ENCODE peak calls at places on chromosomes 13 and 19, in six cellular contexts. One of them, this sample, is unnamed.

GRCh38 chr13:111947026-111947810 is 119.7 kb upstream of the SOX1 start:
- DNase-seq in GM12892: no peak
- DNase-seq in esophagus muscularis mucosa: no peak
- DNase-seq in sigmoid colon: no peak
- DNase-seq in HCT116: no peak
- DNase-seq in stomach: peak
- DNase-seq in this sample: no peak

GRCh38 chr13:98482476-98483444 is 94.1 kb downstream of the STK24 start:
- DNase-seq in GM12892: no peak
- DNase-seq in esophagus muscularis mucosa: no peak
- DNase-seq in sigmoid colon: peak
- DNase-seq in HCT116: no peak
- DNase-seq in stomach: peak
- DNase-seq in this sample: no peak

GRCh38 chr13:68970532-68970931 is 1137.1 kb upstream of the ATXN8OS start:
- DNase-seq in GM12892: no peak
- DNase-seq in esophagus muscularis mucosa: no peak
- DNase-seq in sigmoid colon: no peak
- DNase-seq in HCT116: no peak
- DNase-seq in stomach: no peak
- DNase-seq in this sample: no peak

GRCh38 chr13:114035583-114036501 is 62.0 kb upstream of the C13orf46 start:
- DNase-seq in GM12892: no peak
- DNase-seq in esophagus muscularis mucosa: no peak
- DNase-seq in sigmoid colon: no peak
- DNase-seq in HCT116: no peak
- DNase-seq in stomach: no peak
- DNase-seq in this sample: no peak

GRCh38 chr13:59533561-59534337 is 630.0 kb downstream of the DIAPH3 start:
- DNase-seq in GM12892: no peak
- DNase-seq in esophagus muscularis mucosa: no peak
- DNase-seq in sigmoid colon: no peak
- DNase-seq in HCT116: no peak
- DNase-seq in stomach: no peak
- DNase-seq in this sample: no peak

GRCh38 chr19:30173593-30174356 is 198.4 kb upstream of the ZNF536 start:
- DNase-seq in GM12892: no peak
- DNase-seq in esophagus muscularis mucosa: no peak
- DNase-seq in sigmoid colon: no peak
- DNase-seq in HCT116: no peak
- DNase-seq in stomach: no peak
- DNase-seq in this sample: no peak

GRCh38 chr13:110185696-110186095 is 121.3 kb downstream of the COL4A1 start:
- DNase-seq in GM12892: no peak
- DNase-seq in esophagus muscularis mucosa: no peak
- DNase-seq in sigmoid colon: peak
- DNase-seq in HCT116: no peak
- DNase-seq in stomach: no peak
- DNase-seq in this sample: no peak

GRCh38 chr19:737591-738093 is 13.3 kb upstream of the MISP start:
- DNase-seq in GM12892: peak
- DNase-seq in esophagus muscularis mucosa: no peak
- DNase-seq in sigmoid colon: peak
- DNase-seq in HCT116: no peak
- DNase-seq in stomach: peak
- DNase-seq in this sample: no peak

GRCh38 chr19:16527971-16528521 is 14.2 kb downstream of the CHERP start:
- DNase-seq in GM12892: no peak
- DNase-seq in esophagus muscularis mucosa: no peak
- DNase-seq in sigmoid colon: no peak
- DNase-seq in HCT116: no peak
- DNase-seq in stomach: peak
- DNase-seq in this sample: no peak

GRCh38 chr13:37141011-37141410 is 35.5 kb upstream of the CSNK1A1L start:
- DNase-seq in GM12892: no peak
- DNase-seq in esophagus muscularis mucosa: no peak
- DNase-seq in sigmoid colon: no peak
- DNase-seq in HCT116: no peak
- DNase-seq in stomach: no peak
- DNase-seq in this sample: no peak

GRCh38 chr13:72126424-72126823 is 259.4 kb upstream of the DACH1 start:
- DNase-seq in GM12892: no peak
- DNase-seq in esophagus muscularis mucosa: no peak
- DNase-seq in sigmoid colon: no peak
- DNase-seq in HCT116: no peak
- DNase-seq in stomach: no peak
- DNase-seq in this sample: no peak

GRCh38 chr19:38155453-38155852 is 68.6 kb downstream of the DPF1 start:
- DNase-seq in GM12892: no peak
- DNase-seq in esophagus muscularis mucosa: no peak
- DNase-seq in sigmoid colon: no peak
- DNase-seq in HCT116: no peak
- DNase-seq in stomach: no peak
- DNase-seq in this sample: no peak

DNA sequence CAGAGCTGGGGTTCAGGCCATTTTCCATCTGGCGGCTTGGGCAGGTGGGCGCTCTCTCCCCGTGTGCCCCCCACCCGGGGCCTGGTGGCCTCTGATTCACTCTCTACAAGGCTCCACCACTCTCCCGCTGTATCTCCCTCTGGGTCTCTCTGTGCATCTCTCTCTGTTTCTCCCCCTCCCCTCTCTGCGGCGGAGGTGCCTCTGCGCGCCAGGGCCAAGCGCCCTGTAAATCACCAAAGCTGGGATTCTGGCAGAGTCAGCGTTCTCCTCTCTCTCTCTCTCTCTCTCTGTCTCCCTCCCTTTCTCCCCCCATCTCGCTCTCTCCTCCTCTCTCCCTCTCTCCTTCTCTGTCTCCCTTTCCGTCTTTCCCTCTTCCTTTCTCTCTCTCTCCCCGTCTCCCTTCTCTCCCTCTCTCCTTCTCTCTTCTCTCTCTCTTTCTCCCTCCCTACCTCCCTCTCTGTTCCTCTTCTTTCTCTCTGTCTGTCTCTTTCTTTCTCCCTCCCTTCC is 3.9 kb downstream of the NFIC start:
- DNase-seq in GM12892: no peak
- DNase-seq in esophagus muscularis mucosa: no peak
- DNase-seq in sigmoid colon: peak
- DNase-seq in HCT116: no peak
- DNase-seq in stomach: no peak
- DNase-seq in this sample: no peak
- TF ChIP-seq POLR2AphosphoS5 in GM12892: no peak
- TF ChIP-seq POLR2AphosphoS5 in esophagus muscularis mucosa: no peak
- TF ChIP-seq POLR2AphosphoS5 in sigmoid colon: peak
- TF ChIP-seq POLR2AphosphoS5 in HCT116: no peak
- TF ChIP-seq POLR2AphosphoS5 in stomach: no peak
- TF ChIP-seq POLR2AphosphoS5 in this sample: no peak

GRCh38 chr19:12092065-12092867 is 27.7 kb downstream of the ZNF844 start:
- DNase-seq in GM12892: peak
- DNase-seq in esophagus muscularis mucosa: peak
- DNase-seq in sigmoid colon: peak
- DNase-seq in HCT116: no peak
- DNase-seq in stomach: peak
- DNase-seq in this sample: peak
- TF ChIP-seq POLR2A in GM12892: peak
- TF ChIP-seq POLR2A in esophagus muscularis mucosa: no peak
- TF ChIP-seq POLR2A in sigmoid colon: no peak
- TF ChIP-seq POLR2A in HCT116: no peak
- TF ChIP-seq POLR2A in stomach: no peak
- TF ChIP-seq POLR2A in this sample: no peak

DNA sequence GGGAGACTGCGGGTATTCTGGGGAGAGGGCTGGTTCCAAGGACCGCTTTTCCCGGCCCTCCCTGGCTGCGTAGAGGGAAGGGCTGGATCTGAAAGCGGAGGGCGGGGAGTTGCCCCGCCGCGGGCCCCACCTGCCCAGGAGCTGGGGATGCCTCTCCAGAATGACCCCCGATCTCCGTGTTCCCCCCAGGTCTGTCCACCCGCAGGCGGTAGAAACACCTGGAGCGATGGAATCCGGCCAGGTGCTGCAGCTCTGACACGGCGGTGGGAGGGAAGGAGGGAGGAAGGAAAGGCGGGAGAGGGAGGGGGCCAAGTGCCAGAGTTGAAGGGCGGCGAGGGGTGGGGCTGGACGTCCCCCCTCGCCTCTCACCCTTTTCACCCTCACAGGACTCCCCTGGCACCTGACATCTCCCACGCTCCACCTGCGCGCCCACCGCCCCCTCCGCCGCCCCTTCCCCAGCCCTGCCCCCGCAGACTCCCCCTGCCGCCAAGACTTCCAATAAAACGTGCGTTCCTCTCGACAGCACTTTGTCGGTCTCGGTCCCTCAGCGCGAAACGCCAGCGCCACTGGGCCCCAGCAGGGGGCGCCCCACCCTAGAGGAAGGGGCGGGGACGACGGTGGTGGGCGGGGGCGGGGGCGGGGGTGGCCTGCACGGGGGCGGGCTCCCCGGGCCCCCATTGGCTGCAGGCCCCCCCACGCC is 374 bp upstream of the FXYD7 start:
- DNase-seq in GM12892: peak
- DNase-seq in esophagus muscularis mucosa: no peak
- DNase-seq in sigmoid colon: no peak
- DNase-seq in HCT116: no peak
- DNase-seq in stomach: peak
- DNase-seq in this sample: no peak
- TF ChIP-seq POLR2AphosphoS5 in GM12892: no peak
- TF ChIP-seq POLR2AphosphoS5 in esophagus muscularis mucosa: no peak
- TF ChIP-seq POLR2AphosphoS5 in sigmoid colon: no peak
- TF ChIP-seq POLR2AphosphoS5 in HCT116: no peak
- TF ChIP-seq POLR2AphosphoS5 in stomach: no peak
- TF ChIP-seq POLR2AphosphoS5 in this sample: no peak

DNA sequence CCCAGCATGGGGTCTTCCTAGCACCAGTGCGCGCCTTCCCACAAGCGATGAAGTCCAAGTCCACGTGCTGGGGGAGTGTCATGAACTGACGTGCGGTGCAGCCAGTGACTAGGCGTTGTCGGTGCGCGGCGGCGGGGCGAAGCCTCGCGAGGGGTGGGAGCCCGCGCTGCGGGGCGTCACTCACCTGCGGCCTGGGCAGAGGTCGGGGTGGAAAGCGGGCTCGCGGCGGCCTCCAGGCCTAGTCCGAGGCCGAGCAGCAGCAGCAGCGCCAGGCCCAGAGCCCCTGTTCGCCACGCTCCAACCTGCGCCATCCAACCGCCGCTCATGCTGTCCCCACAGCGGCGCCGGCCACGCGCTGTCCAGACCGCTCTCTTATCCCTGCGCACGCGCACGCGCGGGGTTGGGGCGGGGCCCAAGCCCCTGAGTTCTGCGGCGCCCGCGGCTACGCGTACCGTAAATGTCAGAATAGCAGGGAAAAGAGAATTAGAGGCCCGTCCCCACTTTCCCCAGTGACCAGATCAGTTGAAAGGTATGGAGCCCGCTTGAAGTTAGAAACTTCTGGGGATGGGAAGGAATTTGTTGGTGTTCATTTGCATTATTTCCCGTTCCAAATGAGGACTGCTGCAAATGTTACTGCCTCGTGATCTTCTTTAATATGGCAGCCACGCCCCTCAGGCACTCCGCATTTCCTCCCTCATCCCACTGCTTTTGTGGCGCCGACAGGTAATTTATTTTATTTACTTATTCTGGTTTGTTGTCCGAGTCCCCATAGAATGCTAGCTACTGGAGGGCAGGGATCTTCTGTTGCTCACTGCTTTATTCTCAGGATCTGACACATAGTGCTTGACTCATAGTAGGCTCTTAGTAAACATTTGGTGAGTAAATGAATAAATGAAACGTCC is at the start of gene CD320:
- DNase-seq in GM12892: peak
- DNase-seq in esophagus muscularis mucosa: peak
- DNase-seq in sigmoid colon: peak
- DNase-seq in HCT116: peak
- DNase-seq in stomach: peak
- DNase-seq in this sample: peak
- TF ChIP-seq POLR2A in GM12892: peak
- TF ChIP-seq POLR2A in esophagus muscularis mucosa: no peak
- TF ChIP-seq POLR2A in sigmoid colon: no peak
- TF ChIP-seq POLR2A in HCT116: peak
- TF ChIP-seq POLR2A in stomach: no peak
- TF ChIP-seq POLR2A in this sample: no peak

DNA sequence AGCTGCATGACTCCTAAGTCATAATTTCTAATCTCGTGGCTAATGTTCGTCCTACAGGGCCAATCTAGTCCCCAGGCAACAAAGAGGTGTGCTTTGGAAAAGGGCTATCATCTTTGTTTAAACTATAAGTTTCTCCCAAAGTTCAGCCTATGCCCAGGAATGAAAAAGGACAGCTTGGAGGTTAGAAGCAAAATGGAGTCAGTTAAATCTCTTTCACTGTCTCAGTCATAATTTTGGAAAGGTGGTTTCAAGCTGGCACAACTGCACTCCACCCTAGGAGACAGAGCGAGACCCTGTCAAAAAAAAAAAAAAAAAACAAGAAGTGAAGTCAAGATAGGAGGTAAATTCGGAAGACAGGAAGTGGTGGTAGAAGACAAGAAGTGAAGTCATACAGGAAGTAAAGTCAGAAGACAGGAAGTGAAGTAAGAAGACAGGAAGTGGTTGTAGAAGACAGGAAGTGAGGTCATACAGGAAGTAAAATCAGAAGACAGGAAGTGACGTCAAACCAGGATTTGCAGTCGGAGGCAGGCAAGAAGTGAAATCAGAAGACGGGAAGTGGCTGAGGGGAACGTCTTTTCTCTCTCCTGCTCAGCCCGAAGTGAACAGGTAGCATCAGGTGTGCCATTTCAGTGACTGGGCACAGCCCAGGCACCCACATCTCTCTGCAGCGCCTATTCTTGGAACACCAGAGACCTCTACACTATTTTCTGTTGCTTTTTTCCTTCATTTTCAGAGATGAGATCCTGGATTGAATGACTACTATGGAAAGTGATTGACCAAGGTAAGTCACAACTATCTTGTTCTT is 32.2 kb downstream of the GP6 start:
- DNase-seq in GM12892: no peak
- DNase-seq in esophagus muscularis mucosa: no peak
- DNase-seq in sigmoid colon: no peak
- DNase-seq in HCT116: peak
- DNase-seq in stomach: no peak
- DNase-seq in this sample: no peak
- TF ChIP-seq POLR2AphosphoS5 in GM12892: peak
- TF ChIP-seq POLR2AphosphoS5 in esophagus muscularis mucosa: peak
- TF ChIP-seq POLR2AphosphoS5 in sigmoid colon: peak
- TF ChIP-seq POLR2AphosphoS5 in HCT116: peak
- TF ChIP-seq POLR2AphosphoS5 in stomach: peak
- TF ChIP-seq POLR2AphosphoS5 in this sample: no peak

GRCh38 chr13:99498304-99499161 is 2.7 kb upstream of the TM9SF2 start:
- DNase-seq in GM12892: peak
- DNase-seq in esophagus muscularis mucosa: peak
- DNase-seq in sigmoid colon: peak
- DNase-seq in HCT116: peak
- DNase-seq in stomach: peak
- DNase-seq in this sample: peak
- TF ChIP-seq POLR2A in GM12892: peak
- TF ChIP-seq POLR2A in esophagus muscularis mucosa: peak
- TF ChIP-seq POLR2A in sigmoid colon: no peak
- TF ChIP-seq POLR2A in HCT116: peak
- TF ChIP-seq POLR2A in stomach: no peak
- TF ChIP-seq POLR2A in this sample: no peak

This sample was measured in suprapubic skin.